ENCODE peak calls at places on chromosomes 2 and 18, in four cellular contexts. H, P, W and Z are unnamed samples.

GRCh38 chr2:192267484-192267883 is 72.8 kb upstream of the TMEFF2 start:
- DNase-seq in H (peak; percentile 82), P (peak; percentile 93), W (no peak), Z (peak; percentile 86)

GRCh38 chr2:107001551-107001950 is 115.6 kb upstream of the ST6GAL2 start:
- DNase-seq in H (no peak), P (no peak), W (no peak), Z (no peak)

GRCh38 chr2:85728883-85729824 is 24.6 kb upstream of the ATOH8 start:
- DNase-seq in H (peak; percentile 77), P (peak; percentile 64), W (peak; percentile 83), Z (peak; percentile 82)

GRCh38 chr2:24925815-24926214 is 5.8 kb upstream of the ADCY3 start:
- DNase-seq in H (no peak), P (no peak), W (no peak), Z (no peak)

GRCh38 chr18:49055196-49055595 is 104.4 kb upstream of the SMAD7 start:
- DNase-seq in H (no peak), P (no peak), W (no peak), Z (no peak)

GRCh38 chr2:26696352-26696816 is 3.9 kb downstream of the KCNK3 start:
- DNase-seq in H (peak; percentile 98), P (peak; percentile 96), W (no peak), Z (no peak)

GRCh38 chr2:192228685-192229084 is 34.0 kb upstream of the TMEFF2 start:
- DNase-seq in H (peak; percentile 10), P (peak; percentile 18), W (no peak), Z (peak; percentile 27)

GRCh38 chr2:205321240-205321639 is 361.1 kb upstream of the NRP2 start:
- DNase-seq in H (no peak), P (peak; percentile 50), W (no peak), Z (no peak)

GRCh38 chr2:27494944-27495554 is at the start of gene FNDC4:
- DNase-seq in H (no peak), P (no peak), W (peak; percentile 24), Z (no peak)

GRCh38 chr2:68716948-68717661 is 17.5 kb upstream of the ARHGAP25 start:
- DNase-seq in H (no peak), P (no peak), W (peak; percentile 55), Z (no peak)

GRCh38 chr18:23721711-23722479 is 32.6 kb downstream of the LAMA3 start:
- DNase-seq in H (no peak), P (no peak), W (no peak), Z (no peak)

GRCh38 chr2:48450256-48450655 is 79.7 kb upstream of the STON1 start:
- DNase-seq in H (no peak), P (no peak), W (no peak), Z (no peak)

GRCh38 chr2:132503621-132504200 is 87.1 kb downstream of the GPR39 start:
- DNase-seq in H (peak; percentile 27), P (no peak), W (no peak), Z (peak; percentile 19)

GRCh38 chr2:235511187-235511661 is 17.4 kb downstream of the AGAP1 start:
- DNase-seq in H (peak; percentile 87), P (peak; percentile 75), W (no peak), Z (peak; percentile 93)

GRCh38 chr2:149732001-149732685 is 144.6 kb upstream of the MMADHC start:
- DNase-seq in H (peak; percentile 83), P (peak; percentile 68), W (no peak), Z (peak; percentile 71)

GRCh38 chr18:49560277-49561126 is 1.4 kb upstream of the LIPG start:
- DNase-seq in H (no peak), P (no peak), W (peak; percentile 25), Z (no peak)

GRCh38 chr2:185291035-185291647 is 447.5 kb upstream of the FSIP2 start:
- DNase-seq in H (peak; percentile 56), P (peak; percentile 32), W (no peak), Z (peak; percentile 41)

GRCh38 chr2:23617167-23617787 is 232.3 kb downstream of the KLHL29 start:
- DNase-seq in H (no peak), P (peak; percentile 12), W (no peak), Z (peak; percentile 60)

GRCh38 chr2:100535850-100536249 is 26.9 kb upstream of the PDCL3 start:
- DNase-seq in H (no peak), P (no peak), W (no peak), Z (no peak)

GRCh38 chr2:126359494-126359893 is 296.5 kb upstream of the GYPC start:
- DNase-seq in H (no peak), P (no peak), W (no peak), Z (no peak)

GRCh38 chr2:129087133-129087813 is 768.6 kb upstream of the HS6ST1 start:
- DNase-seq in H (no peak), P (no peak), W (no peak), Z (peak; percentile 21)

GRCh38 chr2:73494031-73494430 is 108.4 kb downstream of the ALMS1 start:
- DNase-seq in H (peak; percentile 91), P (peak; percentile 17), W (no peak), Z (no peak)

GRCh38 chr2:215447056-215447455 is 11.2 kb upstream of the FN1 start:
- DNase-seq in H (no peak), P (no peak), W (no peak), Z (no peak)

GRCh38 chr18:74124642-74125041 is 23.0 kb downstream of the FBXO15 start:
- DNase-seq in H (no peak), P (no peak), W (no peak), Z (no peak)

GRCh38 chr2:28507806-28508764 is 12.2 kb downstream of the PLB1 start:
- DNase-seq in H (peak; percentile 82), P (no peak), W (peak; percentile 41), Z (no peak)

GRCh38 chr2:174059178-174059874 is 94.2 kb upstream of the SP3 start:
- DNase-seq in H (peak; percentile 35), P (peak; percentile 91), W (no peak), Z (peak; percentile 88)

GRCh38 chr2:176681584-176682115 is 412.4 kb downstream of the MTX2 start:
- DNase-seq in H (no peak), P (no peak), W (no peak), Z (no peak)

GRCh38 chr18:5584751-5585417 is 41.1 kb upstream of the EPB41L3 start:
- DNase-seq in H (peak; percentile 81), P (no peak), W (no peak), Z (peak; percentile 88)

GRCh38 chr2:175131252-175131651 is 36.8 kb downstream of the ATF2 start:
- DNase-seq in H (no peak), P (no peak), W (no peak), Z (no peak)